ENCODE peak calls at places on chromosomes 13 and 19, in eight cellular contexts. W is adrenal gland, B is choroid plexus epithelial cell, V is heart right ventricle, Y is astrocyte of the cerebellum, G is transverse colon, Z is sigmoid colon, U is A673. P is an unnamed sample.

GRCh38 chr13:99522288-99522687 is 21.0 kb downstream of the TM9SF2 start:
- DNase-seq in W (no peak), B (no peak), V (no peak), Y (no peak), G (no peak), Z (no peak), U (no peak), P (no peak)

GRCh38 chr13:111636804-111637203 is 316.4 kb downstream of the TEX29 start:
- DNase-seq in W (no peak), B (no peak), V (no peak), Y (no peak), G (no peak), Z (peak; percentile 5), U (no peak), P (no peak)

GRCh38 chr13:107069107-107069776 is 501.3 kb upstream of the ARGLU1 start:
- DNase-seq in W (no peak), B (peak; percentile 22), V (no peak), Y (no peak), G (no peak), Z (no peak), U (no peak), P (no peak)

GRCh38 chr13:28872427-28873176 is 52.5 kb downstream of the MTUS2 start:
- DNase-seq in W (no peak), B (no peak), V (no peak), Y (no peak), G (no peak), Z (no peak), U (no peak), P (no peak)

GRCh38 chr19:55147408-55148251 is 1.4 kb downstream of the TNNT1 start:
- DNase-seq in W (no peak), B (no peak), V (no peak), Y (no peak), G (no peak), Z (no peak), U (no peak), P (no peak)

GRCh38 chr13:80361883-80362327 is 21.0 kb upstream of the SPRY2 start:
- DNase-seq in W (no peak), B (no peak), V (no peak), Y (no peak), G (no peak), Z (no peak), U (peak; percentile 86), P (no peak)

GRCh38 chr19:29841209-29841558 is 29.4 kb downstream of the CCNE1 start:
- DNase-seq in W (peak; percentile 47), B (peak; percentile 7), V (no peak), Y (no peak), G (no peak), Z (peak; percentile 48), U (no peak), P (no peak)

GRCh38 chr13:67023088-67023893 is 206.8 kb downstream of the PCDH9 start:
- DNase-seq in W (no peak), B (peak; percentile 98), V (no peak), Y (peak; percentile 99), G (no peak), Z (no peak), U (no peak), P (no peak)

GRCh38 chr19:49436381-49437017 is 4.8 kb downstream of the SLC17A7 start:
- DNase-seq in W (no peak), B (no peak), V (no peak), Y (no peak), G (no peak), Z (no peak), U (no peak), P (no peak)

GRCh38 chr19:2048104-2048958 is 2.7 kb downstream of the MKNK2 start:
- DNase-seq in W (peak; percentile 47), B (no peak), V (no peak), Y (no peak), G (no peak), Z (peak; percentile 65), U (no peak), P (peak; percentile 63)

GRCh38 chr19:7067716-7068115 is 1.8 kb upstream of the ZNF557 start:
- DNase-seq in W (no peak), B (peak; percentile 33), V (no peak), Y (no peak), G (no peak), Z (no peak), U (no peak), P (no peak)

GRCh38 chr13:73777134-73777533 is 357.1 kb downstream of the KLF12 start:
- DNase-seq in W (no peak), B (no peak), V (no peak), Y (no peak), G (no peak), Z (no peak), U (no peak), P (no peak)

DNA sequence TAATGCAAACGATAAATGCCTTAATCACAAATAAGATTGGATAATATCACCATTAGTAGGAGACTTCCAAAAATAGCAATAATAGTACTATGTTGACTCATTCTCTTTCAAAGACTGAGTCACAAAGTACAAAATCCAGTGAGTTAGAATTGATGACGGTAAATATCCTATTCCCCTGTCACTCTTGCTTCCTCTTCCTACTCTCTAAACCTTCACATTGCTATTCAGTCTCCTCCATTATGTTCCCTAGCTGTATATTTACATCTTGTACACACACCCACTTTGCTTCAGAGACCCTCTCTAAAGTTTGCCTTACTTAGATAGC is 26.3 kb upstream of the INTS6 start:
- DNase-seq in W (no peak), B (peak; percentile 49), V (no peak), Y (no peak), G (no peak), Z (no peak), U (no peak), P (no peak)
- TF ChIP-seq CTCF in W (no peak), B (no peak), V (no peak), Y (no peak), G (no peak), Z (no peak), U (no peak), P (no peak)

DNA sequence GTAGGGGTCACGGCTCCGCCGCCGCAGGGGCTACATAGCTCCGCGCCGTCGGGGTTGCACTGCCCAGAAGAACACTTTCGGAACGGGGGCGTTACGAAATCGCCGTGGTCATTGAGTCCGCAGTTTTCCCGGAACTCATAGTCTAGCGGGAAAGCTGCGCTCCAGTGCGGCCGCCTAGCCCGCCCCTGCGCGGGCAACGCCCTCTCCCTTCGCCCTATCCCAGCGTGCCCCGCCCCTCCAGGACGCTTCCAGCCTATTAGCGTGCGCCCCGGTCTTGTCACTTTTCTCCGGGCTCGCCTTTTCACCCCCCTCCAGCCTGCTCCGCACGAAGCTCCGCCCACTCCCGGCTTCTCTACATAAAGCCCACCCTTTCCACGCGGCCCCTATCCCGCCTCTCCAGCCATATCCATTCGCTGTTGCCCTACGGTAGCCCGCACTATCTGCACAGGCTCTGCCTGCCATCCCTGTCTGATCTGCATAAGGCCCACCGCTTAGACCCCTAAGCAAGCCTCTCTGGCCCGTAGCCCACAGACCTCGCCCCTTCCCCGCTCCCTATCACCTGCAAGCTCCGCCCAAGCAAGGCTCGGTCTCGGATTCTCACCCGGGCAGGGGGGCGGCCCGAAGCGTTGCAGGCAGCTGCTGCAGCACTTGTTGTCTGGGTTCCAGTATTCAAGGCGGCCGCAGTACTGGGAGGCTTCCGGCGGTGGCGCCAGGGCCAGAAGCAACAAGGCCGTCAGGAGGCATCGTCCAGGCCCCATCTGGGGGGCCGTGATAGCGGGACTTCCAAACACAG is 1.6 kb downstream of the IGFLR1 start:
- DNase-seq in W (peak; percentile 97), B (peak; percentile 99), V (peak; percentile 98), Y (peak; percentile 91), G (peak; percentile 98), Z (peak; percentile 99), U (peak; percentile 99), P (peak; percentile 99)
- TF ChIP-seq CTCF in W (peak; percentile 29), B (peak; percentile 24), V (no peak), Y (peak; percentile 10), G (no peak), Z (no peak), U (peak; percentile 38), P (peak; percentile 26)

GRCh38 chr19:15149704-15150103 is 42.5 kb downstream of the SYDE1 start:
- DNase-seq in W (no peak), B (no peak), V (no peak), Y (no peak), G (no peak), Z (peak; percentile 36), U (no peak), P (no peak)
- TF ChIP-seq CTCF in W (no peak), B (no peak), V (no peak), Y (no peak), G (no peak), Z (no peak), U (no peak), P (no peak)

DNA sequence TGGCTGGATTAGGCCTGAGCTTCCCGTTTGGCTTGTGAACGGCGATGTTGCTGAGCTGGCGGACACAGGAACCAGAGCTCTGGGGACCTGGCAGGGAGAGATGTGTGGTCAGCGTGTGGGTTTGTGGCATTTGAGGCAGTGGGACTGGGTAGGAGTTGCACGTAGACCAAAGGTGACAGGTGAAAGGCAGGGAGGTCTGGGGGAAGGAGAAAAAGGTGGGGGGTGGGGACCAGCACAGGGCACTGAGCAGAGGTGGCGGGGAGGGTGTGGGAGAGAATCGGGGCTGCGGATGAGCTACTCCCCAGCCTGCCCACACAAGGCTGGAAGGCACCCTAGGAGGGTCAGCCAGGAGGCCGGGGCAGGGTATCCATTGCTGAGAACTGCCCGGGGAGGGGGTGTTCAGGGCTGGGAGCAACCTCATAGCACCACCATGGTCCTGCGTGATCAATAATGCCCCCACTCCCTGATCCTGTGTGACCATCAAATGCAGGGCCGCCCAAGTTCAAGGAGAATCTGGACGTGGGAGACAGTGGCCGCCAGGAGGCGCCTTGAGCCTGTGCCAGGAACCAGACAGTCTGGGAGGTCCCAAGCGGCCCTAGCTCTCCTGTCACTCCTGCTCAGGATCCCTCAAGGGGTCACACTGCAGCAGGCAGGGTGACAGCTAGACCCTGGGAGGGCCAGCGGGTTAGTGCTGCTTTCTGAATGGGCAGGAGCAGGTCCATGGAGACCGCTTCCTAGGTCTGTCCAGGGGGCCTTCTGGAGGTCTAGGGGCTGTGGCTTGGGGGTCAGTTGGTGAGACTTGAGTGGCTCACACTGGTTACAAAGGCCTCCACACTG is 12.8 kb upstream of the SELENOW start:
- DNase-seq in W (no peak), B (peak; percentile 70), V (peak; percentile 57), Y (peak; percentile 19), G (peak; percentile 72), Z (peak; percentile 81), U (peak; percentile 71), P (peak; percentile 85)
- TF ChIP-seq CTCF in W (peak; percentile 62), B (peak; percentile 93), V (peak; percentile 84), Y (peak; percentile 83), G (peak; percentile 72), Z (peak; percentile 73), U (peak; percentile 88), P (peak; percentile 81)

GRCh38 chr19:18832331-18833140 is 777 bp downstream of the UPF1 start:
- DNase-seq in W (no peak), B (no peak), V (no peak), Y (no peak), G (peak; percentile 42), Z (no peak), U (no peak), P (peak; percentile 63)
- TF ChIP-seq CTCF in W (no peak), B (peak; percentile 34), V (no peak), Y (no peak), G (no peak), Z (no peak), U (no peak), P (no peak)

DNA sequence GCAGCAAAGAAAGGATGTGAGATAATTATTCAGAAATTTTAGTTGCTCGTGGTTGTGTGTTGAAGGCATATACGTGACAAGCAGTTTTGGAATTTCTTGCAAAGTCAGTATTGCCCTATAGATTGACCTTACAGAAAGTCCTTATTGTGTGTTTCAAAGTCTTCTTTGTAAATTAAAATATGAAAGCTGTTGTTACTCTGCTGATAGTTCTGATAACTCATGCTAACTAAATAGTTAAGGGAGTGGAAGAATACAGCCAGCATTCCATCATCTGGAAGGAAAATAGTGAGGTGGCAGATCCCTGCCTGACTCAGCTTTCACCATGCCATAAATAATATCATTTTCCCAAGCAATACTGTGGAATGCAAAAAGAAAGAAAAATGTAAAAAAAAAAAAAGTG is 27.2 kb downstream of the WASF3 start:
- DNase-seq in W (no peak), B (peak; percentile 72), V (no peak), Y (no peak), G (no peak), Z (no peak), U (no peak), P (no peak)
- TF ChIP-seq CTCF in W (no peak), B (no peak), V (no peak), Y (no peak), G (no peak), Z (no peak), U (no peak), P (no peak)